ENCODE peak calls at places on chromosomes 2 and 18, in four cellular contexts. R is CD8-positive, alpha-beta T cell; M is retinal pigment epithelial cell; A is tibial nerve. G is an unnamed sample.
A peak's percentile ranks its signal among the peaks of the same experiment; 100 is the strongest.

GRCh38 chr18:5759169-5759568 is 136.2 kb downstream of the TMEM200C start:
- DNase-seq in A (no peak), R (no peak), M (no peak), G (no peak)

GRCh38 chr2:71613953-71614925 is 160.9 kb downstream of the DYSF start:
- DNase-seq in M (no peak), A (no peak), R (no peak), G (no peak)

GRCh38 chr2:8608411-8608954 is 73.4 kb upstream of the ID2 start:
- DNase-seq in R (no peak), M (no peak), A (no peak), G (no peak)

GRCh38 chr2:207970825-207971142 is 54.5 kb downstream of the PLEKHM3 start:
- DNase-seq in R (no peak), M (no peak), A (no peak), G (no peak)

GRCh38 chr2:72917138-72917874 is at the start of gene EMX1:
- DNase-seq in R (no peak), A (no peak), M (no peak), G (no peak)

GRCh38 chr2:46485002-46485401 is 5.6 kb downstream of the TMEM247 start:
- DNase-seq in A (no peak), R (no peak), M (no peak), G (no peak)

GRCh38 chr2:106165556-106165955 is 28.5 kb downstream of the UXS1 start:
- DNase-seq in A (no peak), M (no peak), R (no peak), G (no peak)

GRCh38 chr2:121129692-121130091 is 155.3 kb downstream of the TFCP2L1 start:
- DNase-seq in R (no peak), A (no peak), M (no peak), G (no peak)

GRCh38 chr18:13893418-13893760 is 21.9 kb downstream of the MC2R start:
- DNase-seq in R (no peak), A (no peak), M (no peak), G (no peak)

GRCh38 chr2:144456680-144457079 is 63.2 kb downstream of the ZEB2 start:
- DNase-seq in R (no peak), M (peak; percentile 94), A (no peak), G (peak; percentile 49)

GRCh38 chr2:105144941-105145300 is 96.6 kb upstream of the GPR45 start:
- DNase-seq in M (no peak), A (no peak), R (no peak), G (no peak)

GRCh38 chr2:84965827-84966226 is 5.1 kb upstream of the KCMF1 start:
- DNase-seq in A (no peak), M (no peak), R (no peak), G (no peak)

GRCh38 chr2:134671498-134671897 is 47.3 kb downstream of the TMEM163 start:
- DNase-seq in M (no peak), A (no peak), R (no peak), G (no peak)

GRCh38 chr2:207711750-207712487 is 479 bp downstream of the CCNYL1 start:
- DNase-seq in R (peak; percentile 15), M (no peak), A (no peak), G (no peak)

GRCh38 chr2:205684871-205685313 is 2.6 kb downstream of the NRP2 start:
- DNase-seq in R (no peak), A (no peak), M (no peak), G (no peak)

GRCh38 chr2:174605687-174606086 is 8.1 kb upstream of the WIPF1 start:
- DNase-seq in A (no peak), R (no peak), M (peak; percentile 2), G (no peak)

GRCh38 chr2:174602741-174603140 is 5.1 kb upstream of the WIPF1 start:
- DNase-seq in R (no peak), A (no peak), M (no peak), G (no peak)

GRCh38 chr2:174606336-174606735 is 8.7 kb upstream of the WIPF1 start:
- DNase-seq in A (no peak), R (no peak), M (no peak), G (no peak)

GRCh38 chr2:174600349-174600748 is 2.7 kb upstream of the WIPF1 start:
- DNase-seq in R (no peak), M (no peak), A (no peak), G (no peak)

DNA sequence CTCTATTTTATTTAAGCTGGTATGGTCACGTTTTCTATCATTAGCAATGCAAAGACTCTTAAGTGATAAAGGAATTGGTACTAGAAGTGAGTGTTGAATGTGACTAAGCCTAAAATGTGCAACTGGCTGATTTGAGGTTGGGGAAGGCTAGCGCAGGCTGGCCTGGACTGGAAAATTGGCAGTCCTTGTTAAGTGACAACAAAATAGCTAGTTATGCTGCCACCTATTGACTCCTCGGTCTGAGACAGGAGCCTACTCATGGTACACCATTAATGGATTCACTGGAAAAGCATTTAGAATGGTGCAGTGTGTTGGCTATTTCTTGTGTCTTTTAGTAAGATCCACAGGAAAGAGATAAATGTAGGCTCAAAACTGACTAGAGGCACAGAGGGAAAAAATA is 5.7 kb upstream of the WIPF1 start:
- DNase-seq in M (peak; percentile 2), A (peak; percentile 28), R (no peak), G (no peak)
- TF ChIP-seq CTCF in M (peak; percentile 43), A (peak; percentile 41), R (peak; percentile 65), G (peak; percentile 47)

GRCh38 chr2:95296036-95296435 is 1.1 kb upstream of the KCNIP3 start:
- DNase-seq in R (no peak), M (no peak), A (no peak), G (no peak)

GRCh38 chr2:95297639-95298395 is 670 bp downstream of the KCNIP3 start:
- DNase-seq in A (no peak), M (no peak), R (no peak), G (no peak)

GRCh38 chr2:95294579-95295250 is 2.4 kb upstream of the KCNIP3 start:
- DNase-seq in R (no peak), A (no peak), M (no peak), G (no peak)

GRCh38 chr2:95297088-95297487 is at the start of gene KCNIP3:
- DNase-seq in M (no peak), R (no peak), A (no peak), G (no peak)

GRCh38 chr2:95295376-95295775 is 1.8 kb upstream of the KCNIP3 start:
- DNase-seq in M (no peak), R (no peak), A (no peak), G (no peak)
- H3K4me3 ChIP-seq in M (no peak overlapping the region), R (no peak overlapping the region), A (no peak overlapping the region), G (no peak overlapping the region)

GRCh38 chr2:146527166-146527565 is 1317.7 kb upstream of the ACVR2A start:
- DNase-seq in R (no peak), A (no peak), M (peak; percentile 10), G (no peak)

DNA sequence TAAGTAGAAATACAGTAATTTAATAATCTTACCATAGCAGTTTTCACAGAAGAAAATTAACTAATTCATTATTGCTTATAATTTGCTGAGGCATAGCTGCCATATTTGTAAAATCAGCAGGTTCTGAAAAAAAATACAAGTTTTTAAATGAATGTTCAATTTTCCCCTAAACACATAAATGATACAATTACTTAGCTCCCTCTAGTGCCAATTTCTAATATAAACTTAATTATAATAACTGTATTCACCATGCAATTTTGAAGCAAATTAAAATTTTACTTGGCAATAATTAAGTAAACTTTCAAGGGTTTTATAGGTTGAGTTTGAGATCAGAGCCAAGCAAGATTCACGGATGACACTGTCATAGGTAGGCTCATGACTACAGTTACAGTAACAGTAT is 1321.6 kb upstream of the ACVR2A start:
- DNase-seq in M (no peak), R (no peak), A (no peak), G (no peak)
- TF ChIP-seq CTCF in M (peak; percentile 4), R (no peak), A (peak; percentile 14), G (peak; percentile 33)

DNA sequence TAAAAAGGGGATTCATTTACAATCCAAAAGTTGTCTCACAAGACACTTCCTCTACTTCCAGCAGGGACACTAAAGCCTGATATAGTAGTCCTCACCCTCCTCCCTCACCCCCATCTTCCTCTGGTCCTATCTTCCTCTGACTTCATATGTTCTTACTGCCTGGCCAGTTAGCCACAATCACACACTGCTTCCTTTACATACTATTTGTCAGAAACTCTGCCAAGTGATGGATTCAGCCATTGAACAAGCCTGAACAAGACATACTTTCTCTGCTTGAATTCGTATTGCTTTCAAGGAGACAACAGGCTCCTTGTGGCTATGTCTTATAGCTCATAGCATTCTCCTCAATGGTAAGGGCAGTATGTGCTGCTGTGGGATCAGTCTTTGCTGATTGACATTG is 672.2 kb downstream of the BCL11A start:
- DNase-seq in A (no peak), M (no peak), R (no peak), G (no peak)
- H3K4me3 ChIP-seq in A (no peak overlapping the region), M (no peak overlapping the region), R (no peak overlapping the region), G (no peak overlapping the region)

DNA sequence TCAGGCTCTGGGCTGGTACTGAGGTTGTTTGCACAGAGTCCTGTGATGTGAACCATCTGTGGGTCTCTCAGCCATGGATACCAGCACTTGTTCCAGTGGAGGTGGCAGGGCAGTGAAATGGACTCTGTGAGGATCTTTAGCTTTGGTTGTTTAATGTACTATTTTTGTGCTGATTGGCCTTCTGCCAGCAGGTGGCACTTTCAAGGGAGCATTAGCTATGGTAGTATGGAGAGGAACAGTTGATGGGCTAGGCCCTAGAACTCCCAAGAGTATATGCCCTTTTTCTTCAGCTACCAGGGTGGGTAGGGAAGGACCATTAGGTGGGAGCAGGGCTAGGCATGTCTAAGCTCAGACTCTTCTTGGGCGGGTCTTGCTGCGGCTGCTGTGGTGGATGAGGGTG is 257.0 kb upstream of the GYPC start:
- DNase-seq in M (no peak), R (no peak), A (no peak), G (no peak)
- TF ChIP-seq CTCF in M (no peak), R (no peak), A (no peak), G (no peak)

DNA sequence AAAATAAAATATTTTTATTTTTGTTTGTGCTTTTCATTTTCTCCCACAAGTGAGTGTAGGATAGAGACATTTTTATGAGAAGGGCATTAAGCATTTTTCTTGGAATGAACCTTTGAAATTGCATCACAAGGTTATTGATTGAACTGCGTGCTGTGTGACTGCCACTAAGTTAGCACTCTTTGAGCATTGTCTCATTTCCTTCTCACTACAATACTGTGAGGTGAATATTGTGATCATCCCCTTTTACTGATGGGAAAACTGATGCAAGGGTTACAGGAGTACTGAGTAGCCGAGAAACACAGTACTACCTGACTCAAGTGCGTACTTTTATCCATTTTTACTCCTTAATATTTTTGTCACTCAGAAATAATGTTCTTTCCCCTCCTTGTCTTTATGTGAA is 2.0 kb downstream of the NBEAL1 start:
- DNase-seq in R (no peak), M (no peak), A (no peak), G (no peak)
- H3K4me3 ChIP-seq in R (no peak overlapping the region), M (peak overlapping the region; percentile 92), A (no peak overlapping the region), G (peak overlapping the region; percentile 97)

GRCh38 chr2:36480028-36480427 is 117.9 kb downstream of the FEZ2 start:
- DNase-seq in A (no peak), M (no peak), R (no peak), G (no peak)
- TF ChIP-seq CTCF in A (no peak), M (no peak), R (no peak), G (no peak)

DNA sequence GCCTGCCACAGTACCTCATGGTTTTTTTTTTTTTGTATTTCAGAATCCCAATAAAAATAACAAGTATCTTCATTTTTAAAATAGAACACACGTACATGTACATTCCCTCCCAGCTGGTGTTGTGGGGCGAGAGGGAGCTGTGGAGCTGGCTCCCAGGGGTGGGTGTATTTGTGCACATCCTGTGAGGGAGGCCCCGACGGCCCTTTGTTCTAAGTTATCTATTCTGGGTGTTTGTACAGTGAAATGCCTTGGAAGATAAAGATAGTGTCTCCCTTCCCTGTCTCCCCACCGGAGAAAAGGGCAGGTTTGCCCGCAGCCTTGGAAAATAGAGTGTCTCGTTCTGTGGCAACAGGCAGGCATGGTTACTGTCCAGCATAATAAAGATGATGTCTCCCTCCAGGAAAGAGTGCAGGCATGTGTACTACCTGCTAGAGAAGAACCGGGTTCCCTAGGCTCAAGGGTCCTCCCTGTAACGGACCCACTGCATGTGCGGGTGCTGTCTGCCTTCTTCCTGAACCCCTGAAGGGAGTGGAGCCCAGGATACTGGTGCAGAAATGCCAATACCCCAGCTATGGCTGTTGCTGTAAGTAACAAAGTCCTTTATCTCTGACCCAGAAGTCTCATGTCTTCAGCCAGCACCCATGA is 12.1 kb upstream of the ALLC start:
- DNase-seq in A (no peak), M (no peak), R (no peak), G (no peak)
- H3K4me3 ChIP-seq in A (no peak overlapping the region), M (no peak overlapping the region), R (no peak overlapping the region), G (no peak overlapping the region)

G was measured in AG04450.